ENCODE peak calls at places on chromosome 19, in nine cellular contexts. U is cardiac muscle cell, Q is body of pancreas, G is AG04450, R is transverse colon, J is suprapubic skin, K is upper lobe of right lung, Z is fibroblast of lung, Y is psoas muscle. W is an unnamed sample.

GRCh38 chr19:46371371-46371901 is 24.5 kb downstream of the PPP5C start:
- DNase-seq in R (no peak), Q (peak), K (peak), Y (no peak), U (no peak), G (no peak), Z (no peak), J (peak), W (no peak)

GRCh38 chr19:32861596-32861995 is 8.0 kb downstream of the SLC7A9 start:
- DNase-seq in K (peak), R (no peak), J (peak), Z (no peak), Q (no peak), Y (no peak), G (no peak), U (no peak), W (no peak)

GRCh38 chr19:17078920-17079709 is 3.5 kb downstream of the MYO9B start:
- DNase-seq in Y (no peak), U (peak), J (no peak), Q (no peak), Z (no peak), R (no peak), G (no peak), K (no peak), W (peak)

GRCh38 chr19:10155834-10156233 is 36.1 kb upstream of the EIF3G start:
- DNase-seq in Z (peak), Q (no peak), K (no peak), G (no peak), Y (no peak), J (no peak), R (no peak), U (peak), W (no peak)

GRCh38 chr19:52896431-52897148 is 845 bp downstream of the ZNF320 start:
- DNase-seq in Q (peak), Z (peak), R (peak), J (no peak), U (peak), G (no peak), Y (peak), K (peak), W (peak)

GRCh38 chr19:52219611-52220010 is 29.8 kb downstream of the PPP2R1A start:
- DNase-seq in R (no peak), U (no peak), Q (no peak), K (no peak), J (peak), G (no peak), Y (no peak), Z (no peak), W (no peak)

GRCh38 chr19:3067549-3067948 is 5.3 kb upstream of the TLE5 start:
- DNase-seq in Z (no peak), Q (no peak), K (no peak), Y (no peak), J (no peak), R (no peak), G (no peak), U (no peak), W (no peak)

GRCh38 chr19:40613669-40614594 is 12.8 kb downstream of the LTBP4 start:
- DNase-seq in G (peak), U (peak), R (peak), Y (peak), J (peak), Q (peak), K (peak), Z (peak), W (no peak)

GRCh38 chr19:42288881-42289555 is 12.9 kb upstream of the PRR19 start:
- DNase-seq in U (no peak), R (no peak), K (no peak), Y (no peak), Q (no peak), G (no peak), J (peak), Z (no peak), W (no peak)

GRCh38 chr19:17159466-17160393 is 55.4 kb upstream of the USE1 start:
- DNase-seq in K (no peak), J (no peak), G (no peak), R (no peak), Y (no peak), Z (peak), Q (no peak), U (no peak), W (no peak)

GRCh38 chr19:35557539-35558399 is 5.7 kb downstream of the ATP4A start:
- DNase-seq in Z (peak), Y (peak), U (peak), K (peak), R (peak), J (no peak), Q (peak), G (no peak), W (peak)

GRCh38 chr19:46471116-46471733 is at the start of gene PNMA8A:
- DNase-seq in Q (peak), K (peak), J (no peak), Y (peak), R (peak), G (no peak), U (peak), Z (peak), W (peak)

GRCh38 chr19:3039125-3039524 is 10.0 kb upstream of the TLE2 start:
- DNase-seq in K (no peak), G (no peak), Y (no peak), Q (no peak), U (no peak), J (no peak), R (no peak), Z (no peak), W (no peak)

GRCh38 chr19:36198116-36198515 is 16.3 kb downstream of the ZNF565 start:
- DNase-seq in G (no peak), J (no peak), U (peak), Z (no peak), Y (no peak), Q (no peak), K (no peak), R (no peak), W (no peak)

GRCh38 chr19:17720487-17720839 is 1.2 kb downstream of the MAP1S start:
- DNase-seq in J (no peak), Y (no peak), Z (no peak), Q (no peak), R (no peak), U (no peak), G (no peak), K (no peak), W (no peak)

GRCh38 chr19:10289836-10290438 is at the start of gene ICAM5:
- DNase-seq in Z (no peak), G (no peak), Y (no peak), R (peak), J (no peak), K (no peak), U (peak), Q (no peak), W (peak)

GRCh38 chr19:31962565-31962996 is 382.8 kb upstream of the ZNF507 start:
- DNase-seq in Y (no peak), G (no peak), J (no peak), Q (no peak), Z (peak), K (no peak), R (no peak), U (no peak), W (no peak)

GRCh38 chr19:2517881-2518601 is 42.1 kb downstream of the GADD45B start:
- DNase-seq in R (no peak), K (no peak), U (no peak), G (no peak), Q (no peak), J (no peak), Z (no peak), Y (peak), W (no peak)

GRCh38 chr19:34707661-34708060 is 26.4 kb upstream of the ZNF181 start:
- DNase-seq in J (no peak), R (no peak), Q (peak), G (no peak), K (no peak), Z (no peak), Y (no peak), U (no peak), W (no peak)

GRCh38 chr19:15299568-15300409 is 32.5 kb downstream of the BRD4 start:
- DNase-seq in Q (no peak), G (peak), J (no peak), R (no peak), U (peak), Z (peak), Y (no peak), K (peak), W (no peak)

GRCh38 chr19:29526730-29527499 is 1.1 kb downstream of the VSTM2B start:
- DNase-seq in Y (peak), U (no peak), G (no peak), Q (no peak), J (no peak), Z (no peak), K (peak), R (no peak), W (no peak)

GRCh38 chr19:33100894-33101644 is 20.1 kb downstream of the GPATCH1 start:
- DNase-seq in Y (no peak), U (no peak), R (peak), J (no peak), K (no peak), G (no peak), Q (no peak), Z (no peak), W (no peak)

GRCh38 chr19:41323023-41323422 is 13.1 kb downstream of the CCDC97 start:
- DNase-seq in Q (no peak), G (peak), U (peak), K (no peak), J (no peak), Z (peak), R (no peak), Y (peak), W (no peak)

GRCh38 chr19:18414504-18415176 is 4.6 kb upstream of the SSBP4 start:
- DNase-seq in Z (no peak), R (no peak), Y (peak), Q (no peak), J (no peak), G (no peak), K (peak), U (peak), W (peak)

GRCh38 chr19:44648536-44649370 is 5.0 kb downstream of the PVR start:
- DNase-seq in Q (no peak), Z (peak), K (no peak), Y (no peak), U (peak), J (no peak), G (no peak), R (no peak), W (no peak)

GRCh38 chr19:49403404-49404187 is 15.5 kb downstream of the KASH5 start:
- DNase-seq in Y (no peak), R (no peak), K (no peak), G (no peak), Z (no peak), Q (no peak), J (no peak), U (no peak), W (peak)

GRCh38 chr19:30669329-30670010 is 297.3 kb downstream of the ZNF536 start:
- DNase-seq in J (no peak), Q (peak), U (peak), G (no peak), Z (peak), K (peak), R (peak), Y (peak), W (peak)

GRCh38 chr19:57103573-57104277 is 16.1 kb upstream of the USP29 start:
- DNase-seq in Y (peak), G (no peak), K (no peak), U (peak), Q (peak), J (no peak), Z (peak), R (peak), W (peak)

GRCh38 chr19:40217921-40218890 is at the start of gene TTC9B:
- DNase-seq in K (no peak), Q (no peak), Y (no peak), G (no peak), J (no peak), U (no peak), Z (no peak), R (no peak), W (peak)

GRCh38 chr19:54654447-54655321 is 8.1 kb upstream of the LILRB4 start:
- DNase-seq in G (no peak), U (no peak), Y (no peak), R (no peak), Q (no peak), J (no peak), K (no peak), Z (no peak), W (no peak)
- H3K4me3 ChIP-seq in G (no peak), U (no peak), Y (no peak), R (no peak), Q (no peak), J (no peak), K (no peak), Z (no peak), W (no peak)

DNA sequence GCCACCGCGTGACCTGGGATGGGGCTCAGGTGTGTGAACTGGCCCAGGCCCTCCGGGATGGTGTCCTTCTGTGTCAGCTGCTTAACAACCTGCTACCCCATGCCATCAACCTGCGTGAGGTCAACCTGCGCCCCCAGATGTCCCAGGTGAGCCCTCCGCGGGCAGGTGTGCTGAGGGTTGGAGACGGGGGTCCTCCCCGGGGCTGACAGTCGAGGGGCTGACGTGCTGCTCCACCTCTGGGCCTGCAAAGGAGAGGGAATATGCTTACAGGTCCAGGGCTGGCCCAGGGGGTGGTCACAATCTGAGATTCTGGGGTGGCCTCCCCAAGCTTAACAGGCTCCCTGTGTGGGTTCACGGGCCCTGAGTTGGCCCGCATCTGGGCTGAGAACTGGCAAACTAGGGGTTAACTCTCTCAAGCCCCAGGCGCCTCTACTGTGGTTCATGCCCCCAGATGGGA is 386 bp downstream of the VAV1 start:
- DNase-seq in U (no peak), Q (no peak), Y (no peak), K (no peak), G (no peak), R (no peak), Z (no peak), J (no peak), W (no peak)
- H3K4me3 ChIP-seq in U (no peak), Q (peak), Y (peak), K (peak), G (no peak), R (peak), Z (no peak), J (peak), W (no peak)

GRCh38 chr19:1216756-1217155 is 11.2 kb downstream of the STK11 start:
- DNase-seq in G (no peak), Z (no peak), R (no peak), U (no peak), K (no peak), Q (no peak), J (no peak), Y (no peak), W (no peak)

GRCh38 chr19:1213391-1214286 is 8.1 kb downstream of the STK11 start:
- DNase-seq in J (no peak), G (no peak), Z (peak), Q (peak), Y (peak), U (peak), R (peak), K (peak), W (no peak)

GRCh38 chr19:1211494-1212234 is 6.1 kb downstream of the STK11 start:
- DNase-seq in J (no peak), U (peak), Y (peak), K (peak), Q (peak), G (no peak), Z (no peak), R (no peak), W (no peak)

GRCh38 chr19:1214862-1215731 is 9.5 kb downstream of the STK11 start:
- DNase-seq in K (peak), G (no peak), Q (peak), Y (peak), J (no peak), Z (no peak), R (no peak), U (no peak), W (no peak)

GRCh38 chr19:1214299-1214861 is 8.8 kb downstream of the STK11 start:
- DNase-seq in R (no peak), K (no peak), Q (no peak), J (no peak), G (no peak), Z (no peak), U (no peak), Y (no peak), W (no peak)
- H3K4me3 ChIP-seq in R (no peak), K (no peak), Q (no peak), J (peak), G (no peak), Z (no peak), U (no peak), Y (peak), W (no peak)

DNA sequence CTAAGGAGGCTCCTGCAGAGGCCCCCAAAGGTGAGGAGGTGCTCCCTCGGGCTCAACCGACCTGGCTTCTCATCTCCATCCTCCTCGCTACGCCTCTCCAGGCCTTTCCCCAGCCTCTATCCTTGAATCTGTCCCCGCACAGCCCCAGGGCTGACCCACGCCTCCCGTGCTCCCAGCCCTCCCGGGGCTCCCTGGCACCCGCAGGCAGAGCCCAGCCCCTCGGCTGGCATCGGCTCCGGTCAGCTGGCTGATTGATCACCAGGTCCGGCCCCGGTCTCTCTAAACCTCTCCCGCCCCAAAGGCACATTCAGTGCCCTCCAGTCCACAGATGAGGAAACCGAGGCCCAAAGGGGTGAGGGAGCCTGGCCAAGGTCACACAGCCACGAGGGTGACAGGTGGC is 2.5 kb downstream of the MYBPC2 start:
- DNase-seq in Y (no peak), U (no peak), G (no peak), J (no peak), K (no peak), R (no peak), Z (no peak), Q (no peak), W (no peak)
- H3K4me3 ChIP-seq in Y (peak), U (no peak), G (no peak), J (no peak), K (no peak), R (no peak), Z (no peak), Q (no peak), W (no peak)

DNA sequence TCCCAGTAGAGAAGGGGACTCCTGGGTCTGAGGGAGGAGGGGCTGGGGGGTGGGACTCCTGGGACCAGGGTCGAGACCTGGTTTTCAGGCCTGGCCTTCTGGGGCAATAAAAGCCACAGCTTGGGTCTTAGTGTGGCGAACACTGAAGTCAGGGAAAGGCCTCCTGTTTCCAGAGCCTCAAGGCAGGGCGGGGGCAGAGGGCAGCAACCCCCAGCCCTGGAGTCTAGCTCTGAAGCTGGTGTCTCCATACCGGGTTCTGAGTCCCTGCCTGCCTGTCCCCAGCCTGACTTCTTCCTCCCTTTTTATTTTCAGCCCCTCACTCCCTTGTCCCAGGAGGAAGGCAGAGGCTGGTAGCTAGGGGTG is 291 bp upstream of the GRIN2D start:
- DNase-seq in Y (no peak), R (no peak), Q (no peak), Z (no peak), G (no peak), J (no peak), K (no peak), U (no peak), W (no peak)
- H3K4me3 ChIP-seq in Y (no peak), R (no peak), Q (no peak), Z (no peak), G (no peak), J (peak), K (no peak), U (peak), W (peak)

DNA sequence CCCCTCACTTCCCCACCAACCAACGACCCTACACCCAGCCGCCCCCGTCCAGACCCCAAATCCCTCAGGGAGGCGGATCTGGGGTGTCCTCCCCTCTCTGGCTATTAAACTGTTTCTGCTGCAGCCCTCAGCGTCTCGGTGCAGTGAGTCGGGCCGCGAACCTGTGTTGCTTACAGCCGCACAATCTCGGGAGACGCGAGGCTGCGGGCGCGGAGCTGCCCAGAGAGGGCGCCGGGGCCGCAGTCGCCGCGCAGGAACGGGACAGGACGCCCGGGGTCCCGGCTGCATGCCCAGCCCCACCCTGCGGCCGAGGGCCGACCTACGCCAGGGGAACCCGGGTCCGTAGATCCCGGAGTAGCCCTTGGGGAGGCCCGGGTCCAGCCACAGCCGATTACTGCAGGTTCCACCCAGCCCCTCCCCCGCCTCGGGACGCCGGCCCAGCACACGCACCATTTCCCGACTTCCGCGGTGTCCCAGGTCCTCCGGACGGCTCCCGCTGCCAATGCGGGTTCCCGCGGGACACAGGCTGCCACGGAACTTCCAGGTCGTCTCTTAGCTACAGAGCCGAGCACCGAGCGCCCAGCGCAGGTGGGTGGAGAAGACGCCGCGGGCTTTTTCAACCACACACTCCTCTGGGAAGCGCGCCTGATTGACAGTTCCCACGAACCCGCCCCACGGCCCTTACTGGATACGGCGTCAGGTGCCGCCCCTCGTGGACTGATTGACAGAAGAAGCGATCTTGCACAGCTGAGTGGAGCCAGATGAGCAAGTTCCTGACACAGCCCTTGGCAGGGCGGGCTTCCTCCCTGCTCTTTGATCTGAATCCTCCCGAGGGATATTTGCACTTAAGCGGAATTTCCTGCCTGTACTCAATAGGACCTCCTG is at the start of gene ZNF799:
- DNase-seq in U (peak), Y (peak), J (peak), K (peak), Z (peak), G (peak), Q (peak), R (peak), W (peak)
- H3K4me3 ChIP-seq in U (peak), Y (peak), J (peak), K (peak), Z (peak), G (peak), Q (peak), R (peak), W (peak)

GRCh38 chr19:4878491-4878968 is 11.1 kb upstream of the PLIN3 start:
- DNase-seq in R (no peak), G (no peak), K (no peak), U (no peak), J (no peak), Y (peak), Z (no peak), Q (no peak), W (no peak)
- H3K4me3 ChIP-seq in R (no peak), G (no peak), K (no peak), U (no peak), J (no peak), Y (peak), Z (no peak), Q (no peak), W (no peak)

DNA sequence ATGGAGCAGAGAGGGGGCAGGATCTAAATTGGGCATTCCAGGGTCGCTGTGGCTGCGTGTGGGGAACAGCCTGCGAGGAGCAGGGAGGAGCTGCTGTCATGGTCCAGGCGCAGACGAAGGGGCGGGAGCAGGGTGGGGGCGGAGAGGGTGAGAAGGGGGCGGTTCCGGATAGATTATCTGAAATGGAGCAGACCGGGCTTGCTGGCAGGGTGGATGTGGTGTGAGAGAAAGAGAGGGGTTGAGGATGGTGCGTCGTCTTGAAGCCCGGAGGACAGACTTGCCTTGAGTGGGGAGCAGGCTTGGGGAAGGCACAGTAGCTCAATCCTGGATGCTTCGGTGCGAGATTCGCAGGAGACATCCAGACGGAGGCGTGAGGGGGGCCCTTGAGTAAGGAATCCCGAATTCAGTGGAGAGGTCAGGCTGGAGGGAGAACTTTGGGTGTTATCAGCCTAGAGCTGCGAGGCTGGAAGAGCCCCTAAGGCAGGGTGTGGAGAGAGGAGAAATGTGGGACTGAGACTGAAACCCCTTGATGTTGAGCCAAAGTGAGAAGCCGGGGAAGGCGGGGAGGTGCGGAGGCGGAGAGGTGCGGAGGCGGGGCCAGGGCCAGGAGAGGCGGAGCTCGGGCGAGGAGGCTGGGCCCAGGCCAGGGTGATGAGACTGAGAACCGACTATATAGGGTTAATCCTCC is 40.7 kb downstream of the DPF1 start:
- DNase-seq in U (peak), Y (peak), R (no peak), Z (peak), K (no peak), Q (no peak), J (no peak), G (no peak), W (peak)
- H3K4me3 ChIP-seq in U (peak), Y (peak), R (peak), Z (peak), K (peak), Q (no peak), J (peak), G (peak), W (no peak)

W was measured in WERI-Rb-1.